ENCODE peak calls at places on chromosomes 1 and 21, in six cellular contexts. B is uterus, P is left ventricle myocardium inferior, K is thyroid gland, A is heart left ventricle, E is stomach. S is an unnamed sample. For H3K4me1, the result is how much of the 10 kb centered on the place peaks cover.

GRCh38 chr1:235919127-235919796 is 52.6 kb upstream of the LYST start:
- DNase-seq in B (no peak), P (no peak), K (no peak), A (no peak), E (no peak), S (no peak)

GRCh38 chr1:207805841-207806421 is 54.1 kb downstream of the CD46 start:
- DNase-seq in B (peak), P (peak), K (peak), A (peak), E (peak), S (peak)

GRCh38 chr1:107541412-107541811 is 400.6 kb downstream of the NTNG1 start:
- DNase-seq in B (no peak), P (no peak), K (no peak), A (no peak), E (no peak), S (no peak)

GRCh38 chr1:53388963-53389362 is 61.1 kb upstream of the LRP8 start:
- DNase-seq in B (no peak), P (no peak), K (no peak), A (no peak), E (no peak), S (no peak)

GRCh38 chr21:16514316-16514715 is 784.5 kb downstream of the USP25 start:
- DNase-seq in B (no peak), P (no peak), K (no peak), A (no peak), E (no peak), S (no peak)

GRCh38 chr1:12604986-12605385 is 13.0 kb downstream of the DHRS3 start:
- DNase-seq in B (no peak), P (no peak), K (no peak), A (no peak), E (no peak), S (no peak)

GRCh38 chr1:115364044-115364775 is 26.2 kb upstream of the NGF start:
- DNase-seq in B (peak), P (no peak), K (no peak), A (no peak), E (no peak), S (no peak)

GRCh38 chr1:208042041-208042615 is 131.2 kb upstream of the CD34 start:
- DNase-seq in B (no peak), P (no peak), K (no peak), A (no peak), E (no peak), S (no peak)

GRCh38 chr1:227948493-227949260 is 945 bp upstream of the WNT9A start:
- DNase-seq in B (peak), P (no peak), K (no peak), A (no peak), E (peak), S (no peak)

GRCh38 chr21:36569511-36569910 is 89.6 kb upstream of the CLDN14 start:
- DNase-seq in B (no peak), P (no peak), K (no peak), A (no peak), E (no peak), S (no peak)

GRCh38 chr21:15140321-15141019 is 75.7 kb upstream of the NRIP1 start:
- DNase-seq in B (no peak), P (no peak), K (peak), A (no peak), E (peak), S (no peak)

GRCh38 chr1:214637722-214638473 is 34.9 kb downstream of the CENPF start:
- DNase-seq in B (no peak), P (no peak), K (peak), A (no peak), E (no peak), S (no peak)

GRCh38 chr1:87084247-87084836 is 169.9 kb downstream of the HS2ST1 start:
- DNase-seq in B (no peak), P (no peak), K (no peak), A (no peak), E (no peak), S (no peak)

GRCh38 chr1:164771001-164771550 is 212.1 kb downstream of the PBX1 start:
- DNase-seq in B (no peak), P (no peak), K (no peak), A (no peak), E (no peak), S (no peak)

GRCh38 chr1:20483833-20484525 is 2.0 kb downstream of the CAMK2N1 start:
- DNase-seq in B (peak), P (no peak), K (no peak), A (no peak), E (no peak), S (no peak)

GRCh38 chr1:26471498-26472329 is 526 bp upstream of the HMGN2 start:
- DNase-seq in B (peak), P (peak), K (peak), A (peak), E (peak), S (peak)

GRCh38 chr1:85911742-85912141 is 203.5 kb upstream of the ZNHIT6 start:
- DNase-seq in B (no peak), P (no peak), K (no peak), A (no peak), E (no peak), S (no peak)

GRCh38 chr1:150268342-150268705 is 492 bp downstream of the APH1A start:
- DNase-seq in B (no peak), P (no peak), K (peak), A (no peak), E (peak), S (no peak)

GRCh38 chr1:12088607-12089006 is 25.5 kb downstream of the TNFRSF8 start:
- DNase-seq in B (no peak), P (no peak), K (peak), A (no peak), E (peak), S (no peak)

GRCh38 chr1:180151508-180151907 is 3.2 kb upstream of the QSOX1 start:
- DNase-seq in B (no peak), P (no peak), K (no peak), A (no peak), E (no peak), S (no peak)

GRCh38 chr1:4021895-4022268 is 121.8 kb upstream of the C1orf174 start:
- DNase-seq in B (no peak), P (no peak), K (no peak), A (no peak), E (no peak), S (no peak)

GRCh38 chr21:34198232-34199120 is 125.1 kb downstream of the MRPS6 start:
- DNase-seq in B (no peak), P (no peak), K (peak), A (no peak), E (no peak), S (no peak)

GRCh38 chr1:219883400-219884332 is 44.7 kb downstream of the SLC30A10 start:
- DNase-seq in B (no peak), P (no peak), K (no peak), A (no peak), E (no peak), S (no peak)

GRCh38 chr1:24289937-24290595 is 29.1 kb upstream of the GRHL3 start:
- DNase-seq in B (peak), P (peak), K (peak), A (peak), E (peak), S (peak)

GRCh38 chr1:117686907-117687306 is 81.1 kb downstream of the TENT5C start:
- DNase-seq in B (no peak), P (no peak), K (no peak), A (no peak), E (no peak), S (no peak)

GRCh38 chr21:43467785-43468184 is 40.9 kb upstream of the SIK1 start:
- DNase-seq in B (peak), P (no peak), K (no peak), A (no peak), E (no peak), S (no peak)

GRCh38 chr1:213675043-213675442 is 312.7 kb upstream of the PROX1 start:
- DNase-seq in B (no peak), P (no peak), K (no peak), A (no peak), E (no peak), S (no peak)

GRCh38 chr1:79364896-79365295 is 358.4 kb upstream of the ADGRL4 start:
- DNase-seq in B (no peak), P (no peak), K (no peak), A (no peak), E (no peak), S (no peak)

GRCh38 chr1:165914136-165914798 is 86.9 kb downstream of the UCK2 start:
- DNase-seq in B (peak), P (no peak), K (peak), A (no peak), E (peak), S (peak)

GRCh38 chr1:17248781-17249180 is at the start of gene PADI3:
- DNase-seq in B (no peak), P (no peak), K (no peak), A (no peak), E (no peak), S (no peak)

GRCh38 chr1:107648071-107648470 is 316.9 kb downstream of the VAV3 start:
- DNase-seq in B (no peak), P (no peak), K (no peak), A (no peak), E (no peak), S (no peak)

GRCh38 chr21:41650526-41651145 is 116.2 kb downstream of the RIPK4 start:
- DNase-seq in B (no peak), P (no peak), K (no peak), A (no peak), E (no peak), S (no peak)

GRCh38 chr1:157154940-157155514 is 16.8 kb upstream of the ETV3 start:
- DNase-seq in B (peak), P (peak), K (peak), A (peak), E (peak), S (peak)

GRCh38 chr1:43975249-43975961 is 645 bp downstream of the ATP6V0B start:
- DNase-seq in B (peak), P (peak), K (peak), A (peak), E (peak), S (peak)

GRCh38 chr1:67825596-67825995 is 7.7 kb downstream of the GNG12 start:
- DNase-seq in B (no peak), P (no peak), K (no peak), A (no peak), E (no peak), S (no peak)

GRCh38 chr1:23098463-23099170 is 70.0 kb downstream of the LUZP1 start:
- DNase-seq in B (peak), P (peak), K (peak), A (no peak), E (peak), S (peak)

GRCh38 chr1:247054992-247055415 is 23.6 kb downstream of the ZNF670 start:
- DNase-seq in B (peak), P (no peak), K (no peak), A (peak), E (peak), S (no peak)

DNA sequence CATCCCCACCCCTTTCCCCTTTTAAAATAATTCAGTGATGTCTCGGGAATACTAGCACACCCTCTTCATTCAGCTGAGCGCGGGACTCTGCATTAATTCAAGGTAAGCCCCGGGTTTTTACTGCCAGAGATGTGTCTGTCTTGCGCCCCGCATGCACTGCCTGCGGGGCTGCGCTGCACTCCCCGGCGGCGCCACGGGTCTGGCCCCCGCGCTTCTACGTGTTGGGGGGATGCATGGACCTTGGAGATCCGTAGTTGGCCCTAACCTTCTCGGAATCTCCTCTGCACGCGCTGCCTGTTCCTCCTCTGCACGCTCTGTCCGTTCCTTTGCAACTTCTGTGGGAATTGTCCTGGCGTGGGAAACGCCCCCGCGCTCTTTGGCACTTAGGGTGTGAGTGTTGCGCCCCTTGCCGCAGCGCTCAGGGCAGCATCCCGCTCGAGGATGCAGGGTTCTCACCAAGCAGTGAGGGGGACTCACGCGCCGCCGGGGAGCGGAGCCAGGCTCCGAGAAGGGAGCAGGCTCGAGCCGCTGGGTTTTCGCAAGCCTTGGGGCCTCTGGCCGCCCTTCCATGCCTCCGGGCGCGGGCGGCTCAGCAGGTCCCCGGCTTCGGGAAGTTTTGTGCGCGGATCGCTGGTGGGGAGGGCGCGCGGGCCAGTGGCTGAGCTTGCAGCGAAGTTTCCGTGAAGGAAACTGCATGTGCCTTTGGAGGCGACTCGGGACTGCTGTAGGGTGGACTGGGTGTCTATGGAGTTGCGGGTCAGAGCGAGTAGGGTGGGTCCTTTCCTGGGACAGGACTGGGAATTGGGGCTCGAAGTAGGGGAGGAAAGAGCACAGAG is 165.1 kb upstream of the CACNA1E start:
- DNase-seq in B (no peak), P (no peak), K (no peak), A (no peak), E (no peak), S (no peak)
- H3K4me3 ChIP-seq in B (no peak), P (peak), K (no peak), A (no peak), E (no peak), S (no peak)

GRCh38 chr1:27634166-27634981 is 611 bp downstream of the FGR start:
- DNase-seq in B (peak), P (peak), K (peak), A (peak), E (peak), S (no peak)
- H3K4me1 ChIP-seq in B (under half), P (half or more), K (half or more), A (under half), E (under half), S (under half)

DNA sequence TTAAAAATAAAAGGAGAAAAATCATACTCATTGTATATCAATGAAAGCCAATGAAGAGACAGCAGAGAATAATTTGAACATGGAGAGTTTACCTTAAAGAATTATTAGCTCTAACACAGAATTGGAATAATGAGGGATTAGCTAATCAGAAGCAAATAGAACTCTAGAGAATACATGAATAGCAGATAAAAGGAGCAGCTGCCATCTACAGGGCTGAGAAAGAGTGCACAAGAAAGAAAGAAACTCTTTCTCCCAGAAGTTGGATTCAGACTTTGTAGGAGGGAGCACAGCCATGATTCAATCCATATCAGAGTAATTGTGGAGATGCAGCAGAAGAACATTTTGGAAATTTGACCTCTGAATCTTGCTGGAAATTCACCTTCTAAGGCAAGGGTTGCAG is 1171.2 kb downstream of the PLA2G4A start:
- DNase-seq in B (no peak), P (no peak), K (no peak), A (no peak), E (no peak), S (no peak)
- TF ChIP-seq CTCF in B (no peak), P (no peak), K (no peak), A (no peak), E (no peak), S (no peak)

GRCh38 chr1:167898578-167899222 is 15.2 kb downstream of the ADCY10 start:
- DNase-seq in B (no peak), P (no peak), K (no peak), A (no peak), E (no peak), S (no peak)

GRCh38 chr1:167893798-167894197 is 20.1 kb downstream of the ADCY10 start:
- DNase-seq in B (no peak), P (no peak), K (no peak), A (no peak), E (no peak), S (no peak)

GRCh38 chr1:167904641-167905040 is 9.3 kb downstream of the ADCY10 start:
- DNase-seq in B (no peak), P (no peak), K (peak), A (no peak), E (no peak), S (no peak)

GRCh38 chr1:167900907-167901306 is 13.0 kb downstream of the ADCY10 start:
- DNase-seq in B (no peak), P (no peak), K (no peak), A (no peak), E (no peak), S (no peak)

GRCh38 chr1:167899253-167899681 is 14.7 kb downstream of the ADCY10 start:
- DNase-seq in B (peak), P (peak), K (peak), A (peak), E (peak), S (no peak)
- H3K4me3 ChIP-seq in B (no peak), P (no peak), K (no peak), A (no peak), E (no peak), S (no peak)

S was measured in lung.